ENCODE peak calls at places on chromosomes 12 and 14, in six cellular contexts. X is GM23248, I is aorta, L is neural progenitor cell, P is mucosa of descending colon, N is esophagus muscularis mucosa. E is an unnamed sample.

GRCh38 chr12:46480724-46481123 is 108.2 kb upstream of the SLC38A2 start:
- DNase-seq in X (peak; percentile 25), I (no peak), L (no peak), P (no peak), N (no peak), E (no peak)

GRCh38 chr12:113246478-113247122 is 25.3 kb downstream of the TPCN1 start:
- DNase-seq in X (no peak), I (no peak), L (no peak), P (peak; percentile 53), N (no peak), E (no peak)

GRCh38 chr14:93234798-93235197 is 27.7 kb downstream of the UBR7 start:
- DNase-seq in X (peak; percentile 96), I (peak; percentile 50), L (peak; percentile 13), P (no peak), N (no peak), E (no peak)

GRCh38 chr14:61252354-61253063 is 28.6 kb downstream of the TMEM30B start:
- DNase-seq in X (peak; percentile 97), I (peak; percentile 83), L (peak; percentile 87), P (peak; percentile 80), N (peak; percentile 95), E (peak; percentile 35)

GRCh38 chr12:57730336-57731067 is 8.0 kb downstream of the AGAP2 start:
- DNase-seq in X (no peak), I (no peak), L (no peak), P (no peak), N (no peak), E (no peak)

GRCh38 chr14:98103705-98104104 is 1168.3 kb downstream of the BCL11B start:
- DNase-seq in X (no peak), I (no peak), L (no peak), P (no peak), N (peak; percentile 47), E (no peak)

GRCh38 chr12:118038122-118038521 is 21.6 kb downstream of the RFC5 start:
- DNase-seq in X (no peak), I (no peak), L (no peak), P (no peak), N (no peak), E (no peak)

GRCh38 chr12:96069511-96070231 is 34.3 kb upstream of the LTA4H start:
- DNase-seq in X (no peak), I (no peak), L (peak; percentile 45), P (no peak), N (no peak), E (no peak)

GRCh38 chr14:53539489-53540126 is 386.5 kb upstream of the DDHD1 start:
- DNase-seq in X (peak; percentile 77), I (peak; percentile 79), L (peak; percentile 89), P (peak; percentile 87), N (no peak), E (peak; percentile 55)

GRCh38 chr12:83052890-83053541 is 366.3 kb downstream of the TMTC2 start:
- DNase-seq in X (no peak), I (no peak), L (no peak), P (no peak), N (no peak), E (no peak)

GRCh38 chr14:99260652-99261551 is 11.1 kb downstream of the BCL11B start:
- DNase-seq in X (no peak), I (no peak), L (peak; percentile 33), P (no peak), N (no peak), E (peak; percentile 90)

GRCh38 chr12:95396849-95397498 is 77.0 kb upstream of the METAP2 start:
- DNase-seq in X (peak; percentile 87), I (no peak), L (no peak), P (no peak), N (no peak), E (no peak)

GRCh38 chr12:121789800-121790748 is 3.4 kb downstream of the RHOF start:
- DNase-seq in X (no peak), I (peak; percentile 88), L (no peak), P (peak; percentile 78), N (no peak), E (peak; percentile 98)

GRCh38 chr12:95763809-95764253 is 26.7 kb downstream of the NTN4 start:
- DNase-seq in X (peak; percentile 86), I (peak; percentile 49), L (no peak), P (peak; percentile 18), N (no peak), E (no peak)

GRCh38 chr12:113088971-113089756 is 32.6 kb downstream of the DTX1 start:
- DNase-seq in X (no peak), I (no peak), L (no peak), P (no peak), N (no peak), E (peak; percentile 32)

GRCh38 chr12:15956413-15957185 is 45.5 kb downstream of the DERA start:
- DNase-seq in X (no peak), I (no peak), L (no peak), P (no peak), N (no peak), E (no peak)

GRCh38 chr14:49467091-49467490 is 119.1 kb downstream of the RPS29 start:
- DNase-seq in X (no peak), I (no peak), L (no peak), P (no peak), N (no peak), E (no peak)

GRCh38 chr12:49201595-49202295 is 12.9 kb upstream of the TUBA1A start:
- DNase-seq in X (peak; percentile 66), I (no peak), L (peak; percentile 54), P (no peak), N (no peak), E (no peak)

GRCh38 chr12:128840862-128841468 is 12.3 kb upstream of the GLT1D1 start:
- DNase-seq in X (no peak), I (no peak), L (no peak), P (no peak), N (no peak), E (no peak)

GRCh38 chr12:66620703-66621102 is 58.2 kb downstream of the GRIP1 start:
- DNase-seq in X (no peak), I (no peak), L (no peak), P (no peak), N (no peak), E (no peak)

GRCh38 chr14:51342226-51342625 is 102.2 kb downstream of the TMX1 start:
- DNase-seq in X (peak; percentile 50), I (no peak), L (no peak), P (no peak), N (peak; percentile 1), E (no peak)

GRCh38 chr14:77212933-77213656 is 31.5 kb downstream of the TMEM63C start:
- DNase-seq in X (peak; percentile 51), I (no peak), L (peak; percentile 80), P (peak; percentile 65), N (no peak), E (no peak)

GRCh38 chr12:47811581-47812484 is 7.9 kb downstream of the HDAC7 start:
- DNase-seq in X (peak; percentile 92), I (peak; percentile 86), L (no peak), P (peak; percentile 30), N (no peak), E (no peak)

GRCh38 chr14:29475641-29476040 is 452.0 kb downstream of the PRKD1 start:
- DNase-seq in X (peak; percentile 50), I (no peak), L (no peak), P (no peak), N (no peak), E (no peak)

GRCh38 chr14:58647777-58648176 is 10.0 kb downstream of the DACT1 start:
- DNase-seq in X (no peak), I (no peak), L (no peak), P (no peak), N (peak; percentile 24), E (no peak)

GRCh38 chr12:92912052-92912451 is 17.0 kb downstream of the EEA1 start:
- DNase-seq in X (peak; percentile 86), I (no peak), L (no peak), P (no peak), N (no peak), E (no peak)

DNA sequence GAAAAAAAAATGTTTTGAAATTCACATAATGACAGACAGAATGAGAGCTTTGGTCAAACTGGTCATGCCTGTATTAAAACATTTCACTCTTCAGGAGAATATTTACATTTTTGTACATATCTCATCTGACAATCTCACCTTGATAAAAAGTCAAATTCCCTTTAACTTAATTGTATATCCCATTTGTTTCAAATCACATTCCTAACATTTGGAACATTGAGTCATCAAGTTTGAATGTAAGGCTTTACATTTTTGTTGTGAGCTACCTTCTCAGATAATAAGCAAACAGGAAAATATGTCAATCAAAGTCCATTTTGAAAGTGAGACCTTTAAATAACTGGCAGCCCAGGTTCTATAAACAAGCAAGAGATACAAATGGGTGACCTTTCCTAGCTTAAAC is 259.8 kb downstream of the BTG1 start:
- DNase-seq in X (no peak), I (no peak), L (no peak), P (no peak), N (no peak), E (no peak)
- H3K4me1 ChIP-seq in X (no peaks in the 10 kb centered on the region), I (no peaks in the 10 kb centered on the region), L (peaks cover 12% of the 10 kb centered on the region), P (no peaks in the 10 kb centered on the region), N (no peaks in the 10 kb centered on the region), E (no peaks in the 10 kb centered on the region)

DNA sequence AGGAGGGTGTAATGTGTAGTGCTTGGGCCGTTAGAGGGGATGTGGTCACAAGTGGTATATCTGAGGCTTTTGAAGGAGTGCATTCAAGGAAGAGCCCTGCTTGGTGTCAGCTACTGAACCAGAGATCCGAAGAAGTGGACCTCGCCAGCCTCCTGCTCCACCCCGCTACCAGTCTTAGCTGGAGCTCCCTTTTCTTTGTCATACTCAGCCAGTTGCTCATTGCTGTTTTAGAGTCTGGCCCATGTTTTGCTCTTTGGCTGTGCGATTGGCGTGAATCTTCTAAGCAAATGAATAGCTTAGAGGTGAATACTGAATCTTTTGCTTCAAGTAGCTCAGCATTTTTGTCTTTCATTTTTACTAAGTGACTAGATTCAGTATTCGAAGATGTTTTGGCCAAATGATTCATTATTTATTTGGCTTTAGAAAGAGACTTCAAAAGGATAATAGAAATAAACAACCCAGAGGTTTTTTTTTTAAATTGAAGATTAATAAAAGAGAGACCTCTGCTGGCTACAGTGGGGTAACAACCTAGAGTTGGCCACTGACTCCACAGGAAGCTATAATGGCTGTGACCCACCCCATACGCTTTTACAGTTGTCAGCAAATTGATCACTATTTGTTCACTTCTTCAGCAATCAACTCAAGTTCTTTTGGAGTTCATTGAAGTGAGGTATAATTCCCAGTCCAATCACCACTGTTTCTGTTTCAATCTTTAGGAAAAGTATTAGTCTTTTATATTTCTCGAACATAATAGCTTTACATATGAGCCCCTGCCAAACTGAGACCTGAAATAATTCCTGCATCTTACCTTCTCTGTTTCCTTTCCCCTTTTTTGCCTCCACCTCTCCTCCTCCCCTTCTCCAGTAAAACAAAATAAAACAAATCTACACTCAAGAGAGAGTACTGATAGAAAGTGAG is 19.9 kb downstream of the CDKN1B start:
- DNase-seq in X (peak; percentile 92), I (no peak), L (peak; percentile 32), P (no peak), N (no peak), E (peak; percentile 32)
- H3K4me3 ChIP-seq in X (peak overlapping the region; percentile 69), I (no peak overlapping the region), L (no peak overlapping the region), P (no peak overlapping the region), N (peak overlapping the region; percentile 18), E (peak overlapping the region; percentile 86)

GRCh38 chr12:131094831-131095805 is 141.4 kb downstream of the ADGRD1 start:
- DNase-seq in X (no peak), I (no peak), L (no peak), P (no peak), N (no peak), E (no peak)
- H3K4me1 ChIP-seq in X (no peaks in the 10 kb centered on the region), I (no peaks in the 10 kb centered on the region), L (no peaks in the 10 kb centered on the region), P (no peaks in the 10 kb centered on the region), N (peaks cover 2% of the 10 kb centered on the region), E (no peaks in the 10 kb centered on the region)

GRCh38 chr12:74999474-74999873 is 210.2 kb downstream of the KCNC2 start:
- DNase-seq in X (no peak), I (no peak), L (no peak), P (no peak), N (no peak), E (no peak)
- H3K4me3 ChIP-seq in X (no peak overlapping the region), I (no peak overlapping the region), L (no peak overlapping the region), P (no peak overlapping the region), N (no peak overlapping the region), E (no peak overlapping the region)

E was measured in CD4-positive, CD25-positive, alpha-beta regulatory T cell.